ENCODE peak calls at places on chromosome 22, in ten cellular contexts. W is H1; O is Karpas-422; F is effector memory CD4-positive, alpha-beta T cell; S is IMR-90; K is testis; Y is T-helper 17 cell; L is right cardiac atrium; M is PC-3; A is heart right ventricle. P is an unnamed sample. For H3K9me3, the result is how much of the 10 kb centered on the place peaks cover.

GRCh38 chr22:17706451-17706900 is 67.8 kb downstream of the BID start:
- DNase-seq in W (no peak), O (no peak), F (no peak), S (peak), K (peak), Y (no peak), L (no peak), M (peak), A (peak), P (no peak)

GRCh38 chr22:24146791-24147353 is 34.4 kb upstream of the SUSD2 start:
- DNase-seq in W (peak), O (no peak), F (no peak), S (peak), K (peak), Y (no peak), L (peak), M (no peak), A (peak), P (no peak)

GRCh38 chr22:22408731-22409696 is 99.5 kb downstream of the ZNF280B start:
- DNase-seq in W (peak), O (peak), F (no peak), S (peak), K (peak), Y (no peak), L (no peak), M (peak), A (no peak), P (peak)

GRCh38 chr22:28813772-28814518 is 13.6 kb upstream of the XBP1 start:
- DNase-seq in W (no peak), O (no peak), F (no peak), S (no peak), K (peak), Y (no peak), L (no peak), M (no peak), A (peak), P (no peak)

GRCh38 chr22:37518509-37519267 is 527 bp downstream of the CARD10 start:
- DNase-seq in W (peak), O (no peak), F (no peak), S (no peak), K (no peak), Y (no peak), L (peak), M (no peak), A (no peak), P (no peak)

GRCh38 chr22:25564320-25564978 is at the start of gene GRK3:
- DNase-seq in W (peak), O (peak), F (peak), S (peak), K (peak), Y (peak), L (peak), M (no peak), A (peak), P (no peak)

GRCh38 chr22:28075260-28075981 is 156.4 kb upstream of the PITPNB start:
- DNase-seq in W (no peak), O (no peak), F (no peak), S (peak), K (peak), Y (no peak), L (no peak), M (peak), A (peak), P (no peak)

GRCh38 chr22:33524511-33525270 is 395.6 kb downstream of the LARGE1 start:
- DNase-seq in W (no peak), O (no peak), F (no peak), S (no peak), K (no peak), Y (no peak), L (no peak), M (no peak), A (no peak), P (no peak)

GRCh38 chr22:49928571-49929552 is 10.4 kb downstream of the CRELD2 start:
- DNase-seq in W (no peak), O (no peak), F (no peak), S (no peak), K (no peak), Y (no peak), L (no peak), M (no peak), A (no peak), P (no peak)

GRCh38 chr22:50656122-50657070 is 16.2 kb upstream of the SHANK3 start:
- DNase-seq in W (no peak), O (no peak), F (no peak), S (peak), K (no peak), Y (no peak), L (peak), M (peak), A (peak), P (no peak)

GRCh38 chr22:38072322-38073149 is 11.4 kb downstream of the SLC16A8 start:
- DNase-seq in W (no peak), O (no peak), F (no peak), S (no peak), K (no peak), Y (no peak), L (no peak), M (no peak), A (no peak), P (no peak)

DNA sequence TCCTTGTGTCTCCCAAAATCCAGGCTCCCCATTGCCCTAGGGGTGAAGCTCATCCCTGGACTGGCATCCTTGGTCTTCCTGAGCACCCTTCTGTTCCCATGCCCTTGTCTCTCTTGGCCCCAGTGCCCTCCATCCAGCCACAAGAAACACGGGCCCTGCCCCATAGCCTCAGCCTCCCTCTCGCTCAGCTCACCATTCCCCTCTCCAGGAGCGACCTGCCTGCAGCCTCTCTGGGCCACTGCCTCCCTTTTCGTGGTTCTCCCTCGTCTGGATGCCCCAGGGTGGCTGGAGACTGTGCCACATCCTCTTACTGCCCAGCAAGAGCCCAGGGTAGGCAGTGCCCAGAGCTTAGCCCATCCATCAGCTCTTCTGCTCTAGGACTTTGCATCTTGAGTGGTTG is 532.1 kb downstream of the TBC1D22A start:
- DNase-seq in W (no peak), O (no peak), F (no peak), S (no peak), K (no peak), Y (no peak), L (no peak), M (no peak), A (no peak), P (peak)
- H3K9me3 ChIP-seq in W (half or more), O (under half), F (under half), S (under half), K (under half), Y (under half), L (under half), M (under half), A (under half), P (under half)

DNA sequence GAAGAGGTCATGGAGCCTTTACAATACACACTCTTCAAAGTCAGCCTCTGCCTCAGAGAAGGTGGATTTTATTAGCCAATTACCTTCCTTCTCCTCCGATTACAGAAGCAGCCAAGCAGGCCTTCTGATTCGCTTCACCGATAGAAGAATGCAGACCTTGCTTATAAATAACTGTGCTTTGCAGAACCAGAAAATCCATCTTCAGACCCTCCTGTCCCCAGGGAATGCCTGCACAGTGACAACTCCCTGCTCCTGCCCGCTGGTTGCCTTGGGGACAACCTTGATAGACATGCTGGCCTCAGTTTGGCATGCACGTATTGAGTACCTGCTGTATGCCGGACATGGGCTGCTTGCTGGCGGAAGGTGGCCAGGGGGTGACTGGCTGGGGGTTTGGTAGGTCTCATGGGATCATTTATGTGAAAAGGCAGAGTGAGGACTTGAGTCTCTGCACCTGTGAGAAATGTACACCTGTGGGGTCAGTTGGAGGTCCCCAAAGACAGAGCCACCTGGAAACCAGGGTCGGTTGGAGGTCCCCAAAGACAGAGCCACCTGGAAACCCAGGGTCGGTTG is 1238.7 kb downstream of the BRD1 start:
- DNase-seq in W (no peak), O (peak), F (no peak), S (no peak), K (no peak), Y (no peak), L (no peak), M (no peak), A (no peak), P (no peak)
- H3K9me3 ChIP-seq in W (under half), O (under half), F (under half), S (half or more), K (under half), Y (under half), L (under half), M (under half), A (under half), P (under half)

GRCh38 chr22:47392729-47393128 is 630.3 kb downstream of the TBC1D22A start:
- DNase-seq in W (no peak), O (no peak), F (no peak), S (no peak), K (no peak), Y (no peak), L (no peak), M (no peak), A (no peak), P (no peak)
- H3K9me3 ChIP-seq in W (half or more), O (under half), F (under half), S (under half), K (under half), Y (under half), L (under half), M (under half), A (under half), P (under half)

GRCh38 chr22:48536691-48537591 is 1290.7 kb downstream of the BRD1 start:
- DNase-seq in W (no peak), O (no peak), F (no peak), S (no peak), K (peak), Y (no peak), L (no peak), M (no peak), A (no peak), P (no peak)

GRCh38 chr22:48534395-48534958 is 1293.2 kb downstream of the BRD1 start:
- DNase-seq in W (no peak), O (no peak), F (no peak), S (no peak), K (no peak), Y (no peak), L (no peak), M (no peak), A (no peak), P (no peak)

GRCh38 chr22:48538291-48538820 is 1289.3 kb downstream of the BRD1 start:
- DNase-seq in W (no peak), O (no peak), F (no peak), S (no peak), K (no peak), Y (no peak), L (no peak), M (no peak), A (no peak), P (no peak)

GRCh38 chr22:48532986-48533385 is 1294.7 kb downstream of the BRD1 start:
- DNase-seq in W (no peak), O (no peak), F (no peak), S (no peak), K (no peak), Y (no peak), L (no peak), M (no peak), A (no peak), P (no peak)

GRCh38 chr22:48535868-48536690 is 1291.6 kb downstream of the BRD1 start:
- DNase-seq in W (no peak), O (no peak), F (no peak), S (no peak), K (no peak), Y (no peak), L (no peak), M (no peak), A (no peak), P (no peak)
- H3K9me3 ChIP-seq in W (under half), O (under half), F (under half), S (half or more), K (under half), Y (under half), L (under half), M (under half), A (under half), P (under half)

GRCh38 chr22:47439643-47440265 is 677.3 kb downstream of the TBC1D22A start:
- DNase-seq in W (no peak), O (no peak), F (no peak), S (no peak), K (no peak), Y (no peak), L (no peak), M (no peak), A (no peak), P (peak)
- H3K9me3 ChIP-seq in W (half or more), O (under half), F (under half), S (under half), K (under half), Y (under half), L (under half), M (under half), A (under half), P (under half)

P was measured in vagina.